ENCODE peak calls at places on chromosomes 1 and 21, in six cellular contexts. One of them, this sample, is unnamed.
A peak's percentile ranks its signal among the peaks of the same experiment; 100 is the strongest.

GRCh38 chr1:161258439-161259386 is at the start of gene PCP4L1:
- DNase-seq in neuronal stem cell: peak; percentile 73
- DNase-seq in trophoblast cell: peak; percentile 62
- DNase-seq in IMR-90: peak; percentile 33
- DNase-seq in H9: peak; percentile 95
- DNase-seq in H1: peak; percentile 91
- DNase-seq in this sample: peak; percentile 45

GRCh38 chr21:46128983-46129571 is 26.3 kb downstream of the FTCD start:
- DNase-seq in neuronal stem cell: no peak
- DNase-seq in trophoblast cell: no peak
- DNase-seq in IMR-90: no peak
- DNase-seq in H9: no peak
- DNase-seq in H1: no peak
- DNase-seq in this sample: no peak

GRCh38 chr1:205592443-205593003 is 39.3 kb downstream of the ELK4 start:
- DNase-seq in neuronal stem cell: no peak
- DNase-seq in trophoblast cell: no peak
- DNase-seq in IMR-90: no peak
- DNase-seq in H9: no peak
- DNase-seq in H1: peak; percentile 47
- DNase-seq in this sample: no peak

GRCh38 chr1:34759472-34760357 is at the start of gene GJB4:
- DNase-seq in neuronal stem cell: no peak
- DNase-seq in trophoblast cell: no peak
- DNase-seq in IMR-90: no peak
- DNase-seq in H9: peak; percentile 71
- DNase-seq in H1: no peak
- DNase-seq in this sample: no peak

GRCh38 chr1:28129150-28129549 is 40.7 kb upstream of the EYA3 start:
- DNase-seq in neuronal stem cell: no peak
- DNase-seq in trophoblast cell: no peak
- DNase-seq in IMR-90: peak; percentile 82
- DNase-seq in H9: no peak
- DNase-seq in H1: no peak
- DNase-seq in this sample: peak; percentile 43

GRCh38 chr1:77406661-77407060 is 124.8 kb downstream of the AK5 start:
- DNase-seq in neuronal stem cell: no peak
- DNase-seq in trophoblast cell: no peak
- DNase-seq in IMR-90: peak; percentile 11
- DNase-seq in H9: no peak
- DNase-seq in H1: no peak
- DNase-seq in this sample: peak; percentile 14

GRCh38 chr1:16120940-16121410 is 34.9 kb downstream of the EPHA2 start:
- DNase-seq in neuronal stem cell: no peak
- DNase-seq in trophoblast cell: no peak
- DNase-seq in IMR-90: no peak
- DNase-seq in H9: no peak
- DNase-seq in H1: no peak
- DNase-seq in this sample: no peak

GRCh38 chr1:159922499-159923202 is 2.7 kb downstream of the TAGLN2 start:
- DNase-seq in neuronal stem cell: no peak
- DNase-seq in trophoblast cell: peak; percentile 40
- DNase-seq in IMR-90: peak; percentile 41
- DNase-seq in H9: no peak
- DNase-seq in H1: no peak
- DNase-seq in this sample: peak; percentile 76

GRCh38 chr1:162676767-162677166 is 44.5 kb downstream of the DDR2 start:
- DNase-seq in neuronal stem cell: no peak
- DNase-seq in trophoblast cell: no peak
- DNase-seq in IMR-90: no peak
- DNase-seq in H9: no peak
- DNase-seq in H1: no peak
- DNase-seq in this sample: no peak

GRCh38 chr21:42097860-42098259 is 26.7 kb downstream of the UMODL1 start:
- DNase-seq in neuronal stem cell: no peak
- DNase-seq in trophoblast cell: peak; percentile 53
- DNase-seq in IMR-90: peak; percentile 99
- DNase-seq in H9: no peak
- DNase-seq in H1: no peak
- DNase-seq in this sample: peak; percentile 100

GRCh38 chr1:17028662-17029188 is 17.0 kb upstream of the ATP13A2 start:
- DNase-seq in neuronal stem cell: no peak
- DNase-seq in trophoblast cell: no peak
- DNase-seq in IMR-90: no peak
- DNase-seq in H9: no peak
- DNase-seq in H1: no peak
- DNase-seq in this sample: no peak

GRCh38 chr1:211606914-211607751 is 28.2 kb upstream of the SLC30A1 start:
- DNase-seq in neuronal stem cell: no peak
- DNase-seq in trophoblast cell: peak; percentile 94
- DNase-seq in IMR-90: no peak
- DNase-seq in H9: no peak
- DNase-seq in H1: no peak
- DNase-seq in this sample: peak; percentile 69

GRCh38 chr1:117370509-117370908 is 3.3 kb downstream of the MAN1A2 start:
- DNase-seq in neuronal stem cell: no peak
- DNase-seq in trophoblast cell: no peak
- DNase-seq in IMR-90: no peak
- DNase-seq in H9: no peak
- DNase-seq in H1: no peak
- DNase-seq in this sample: peak; percentile 12

GRCh38 chr1:165903672-165904071 is 76.3 kb downstream of the UCK2 start:
- DNase-seq in neuronal stem cell: no peak
- DNase-seq in trophoblast cell: no peak
- DNase-seq in IMR-90: peak; percentile 80
- DNase-seq in H9: no peak
- DNase-seq in H1: no peak
- DNase-seq in this sample: peak; percentile 59
- H3K4me2 ChIP-seq in neuronal stem cell: no peak overlapping the region
- H3K4me2 ChIP-seq in trophoblast cell: no peak overlapping the region
- H3K4me2 ChIP-seq in IMR-90: peak overlapping the region; percentile 7
- H3K4me2 ChIP-seq in H9: no peak overlapping the region
- H3K4me2 ChIP-seq in H1: no peak overlapping the region
- H3K4me2 ChIP-seq in this sample: no peak overlapping the region

GRCh38 chr1:168159251-168159650 is 19.5 kb upstream of the TIPRL start:
- DNase-seq in neuronal stem cell: no peak
- DNase-seq in trophoblast cell: no peak
- DNase-seq in IMR-90: no peak
- DNase-seq in H9: no peak
- DNase-seq in H1: no peak
- DNase-seq in this sample: no peak

GRCh38 chr1:168161459-168161858 is 17.3 kb upstream of the TIPRL start:
- DNase-seq in neuronal stem cell: no peak
- DNase-seq in trophoblast cell: peak; percentile 35
- DNase-seq in IMR-90: no peak
- DNase-seq in H9: no peak
- DNase-seq in H1: no peak
- DNase-seq in this sample: no peak

GRCh38 chr1:168155910-168156309 is 19.2 kb upstream of the GPR161 start:
- DNase-seq in neuronal stem cell: no peak
- DNase-seq in trophoblast cell: no peak
- DNase-seq in IMR-90: no peak
- DNase-seq in H9: no peak
- DNase-seq in H1: no peak
- DNase-seq in this sample: no peak

GRCh38 chr1:168159979-168160378 is 18.8 kb upstream of the TIPRL start:
- DNase-seq in neuronal stem cell: no peak
- DNase-seq in trophoblast cell: no peak
- DNase-seq in IMR-90: no peak
- DNase-seq in H9: no peak
- DNase-seq in H1: no peak
- DNase-seq in this sample: no peak

GRCh38 chr1:168157638-168158037 is 20.9 kb upstream of the GPR161 start:
- DNase-seq in neuronal stem cell: no peak
- DNase-seq in trophoblast cell: no peak
- DNase-seq in IMR-90: no peak
- DNase-seq in H9: no peak
- DNase-seq in H1: no peak
- DNase-seq in this sample: no peak
- H3K14ac ChIP-seq in neuronal stem cell: no peak overlapping the region
- H3K14ac ChIP-seq in trophoblast cell: no peak overlapping the region
- H3K14ac ChIP-seq in IMR-90: no peak overlapping the region
- H3K14ac ChIP-seq in H9: no peak overlapping the region
- H3K14ac ChIP-seq in H1: no peak overlapping the region
- H3K14ac ChIP-seq in this sample: no peak overlapping the region

DNA sequence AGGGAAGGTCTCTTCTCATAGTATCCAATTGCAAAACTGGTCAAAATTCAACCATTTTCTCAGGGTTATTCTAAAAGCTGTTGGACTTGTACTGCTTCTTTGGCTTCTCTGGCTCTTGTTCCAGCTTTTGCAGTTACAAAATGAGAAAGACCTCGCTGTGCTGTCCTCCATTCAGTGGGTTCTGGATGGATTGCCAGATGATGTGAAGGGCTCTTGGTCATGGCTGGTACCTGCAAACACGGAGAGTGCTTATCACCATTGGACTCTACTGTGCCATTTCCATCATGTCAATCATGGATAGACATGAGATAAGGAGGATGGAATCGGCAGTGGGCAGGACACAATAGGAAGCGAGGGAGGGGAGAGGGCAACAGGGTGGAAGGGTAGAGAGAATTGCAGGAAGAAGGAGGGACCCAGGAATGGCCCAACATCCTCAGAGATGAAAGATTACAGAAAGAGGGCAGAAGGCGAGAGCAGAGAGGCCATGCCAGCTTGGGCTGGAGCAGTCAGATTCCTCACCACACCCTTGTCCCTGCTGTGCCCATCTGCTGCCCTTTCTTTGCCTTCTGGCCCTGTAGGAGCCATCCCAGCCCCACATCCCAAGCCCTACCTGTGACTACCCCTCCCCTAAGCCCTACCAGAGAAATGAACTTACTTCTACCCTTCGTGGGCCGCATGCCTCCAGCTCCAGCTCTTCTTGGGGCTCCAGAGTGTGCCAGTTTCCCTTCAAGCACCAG is 70.3 kb downstream of the HIVEP3 start:
- DNase-seq in neuronal stem cell: no peak
- DNase-seq in trophoblast cell: peak; percentile 19
- DNase-seq in IMR-90: no peak
- DNase-seq in H9: no peak
- DNase-seq in H1: no peak
- DNase-seq in this sample: no peak
- H3K4me1 ChIP-seq in neuronal stem cell: peaks cover 7% of the 10 kb centered on the region
- H3K4me1 ChIP-seq in trophoblast cell: peaks cover 3% of the 10 kb centered on the region
- H3K4me1 ChIP-seq in IMR-90: peaks cover 14% of the 10 kb centered on the region
- H3K4me1 ChIP-seq in H9: peaks cover 4% of the 10 kb centered on the region
- H3K4me1 ChIP-seq in H1: no peaks in the 10 kb centered on the region
- H3K4me1 ChIP-seq in this sample: peaks cover 13% of the 10 kb centered on the region

GRCh38 chr1:180255538-180256352 is 25.7 kb downstream of the LHX4 start:
- DNase-seq in neuronal stem cell: no peak
- DNase-seq in trophoblast cell: no peak
- DNase-seq in IMR-90: no peak
- DNase-seq in H9: no peak
- DNase-seq in H1: no peak
- DNase-seq in this sample: no peak

GRCh38 chr1:180253585-180254495 is 23.8 kb downstream of the LHX4 start:
- DNase-seq in neuronal stem cell: no peak
- DNase-seq in trophoblast cell: peak; percentile 58
- DNase-seq in IMR-90: no peak
- DNase-seq in H9: peak; percentile 31
- DNase-seq in H1: no peak
- DNase-seq in this sample: no peak

GRCh38 chr1:180254854-180255253 is 24.8 kb downstream of the LHX4 start:
- DNase-seq in neuronal stem cell: no peak
- DNase-seq in trophoblast cell: no peak
- DNase-seq in IMR-90: no peak
- DNase-seq in H9: peak; percentile 26
- DNase-seq in H1: no peak
- DNase-seq in this sample: no peak

GRCh38 chr1:180252638-180253536 is 22.8 kb downstream of the LHX4 start:
- DNase-seq in neuronal stem cell: no peak
- DNase-seq in trophoblast cell: peak; percentile 86
- DNase-seq in IMR-90: peak; percentile 65
- DNase-seq in H9: peak; percentile 83
- DNase-seq in H1: peak; percentile 98
- DNase-seq in this sample: peak; percentile 61

GRCh38 chr1:180254496-180254819 is 24.4 kb downstream of the LHX4 start:
- DNase-seq in neuronal stem cell: no peak
- DNase-seq in trophoblast cell: no peak
- DNase-seq in IMR-90: no peak
- DNase-seq in H9: no peak
- DNase-seq in H1: no peak
- DNase-seq in this sample: no peak
- H3K4me2 ChIP-seq in neuronal stem cell: no peak overlapping the region
- H3K4me2 ChIP-seq in trophoblast cell: no peak overlapping the region
- H3K4me2 ChIP-seq in IMR-90: no peak overlapping the region
- H3K4me2 ChIP-seq in H9: no peak overlapping the region
- H3K4me2 ChIP-seq in H1: no peak overlapping the region
- H3K4me2 ChIP-seq in this sample: no peak overlapping the region

DNA sequence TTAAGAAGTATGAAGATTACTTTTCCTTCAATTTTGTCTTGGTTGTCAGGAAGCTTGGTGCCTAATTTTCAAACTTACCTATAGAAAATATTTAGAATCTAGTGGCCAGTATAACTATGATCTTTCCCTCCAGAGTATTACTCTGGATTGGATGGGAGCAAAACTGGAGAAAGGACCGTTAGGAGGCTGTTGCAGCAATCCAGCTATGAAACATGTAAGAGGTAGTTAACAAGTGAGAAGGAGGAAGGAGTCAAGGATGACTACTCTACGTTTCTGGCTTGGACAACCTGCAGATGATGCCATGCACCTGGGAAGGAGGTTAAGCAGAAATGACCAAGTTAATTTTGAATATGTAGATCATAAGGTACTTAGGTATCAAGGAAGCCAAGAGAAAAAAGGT is 3.5 kb upstream of the ACP6 start:
- DNase-seq in neuronal stem cell: no peak
- DNase-seq in trophoblast cell: no peak
- DNase-seq in IMR-90: no peak
- DNase-seq in H9: no peak
- DNase-seq in H1: no peak
- DNase-seq in this sample: no peak
- H3K14ac ChIP-seq in neuronal stem cell: no peak overlapping the region
- H3K14ac ChIP-seq in trophoblast cell: no peak overlapping the region
- H3K14ac ChIP-seq in IMR-90: no peak overlapping the region
- H3K14ac ChIP-seq in H9: no peak overlapping the region
- H3K14ac ChIP-seq in H1: no peak overlapping the region
- H3K14ac ChIP-seq in this sample: no peak overlapping the region

GRCh38 chr1:224505454-224506093 is 71.0 kb upstream of the WDR26 start:
- DNase-seq in neuronal stem cell: no peak
- DNase-seq in trophoblast cell: no peak
- DNase-seq in IMR-90: no peak
- DNase-seq in H9: no peak
- DNase-seq in H1: no peak
- DNase-seq in this sample: no peak
- H3K4me1 ChIP-seq in neuronal stem cell: peaks cover 26% of the 10 kb centered on the region
- H3K4me1 ChIP-seq in trophoblast cell: peaks cover 6% of the 10 kb centered on the region
- H3K4me1 ChIP-seq in IMR-90: peaks cover 36% of the 10 kb centered on the region
- H3K4me1 ChIP-seq in H9: peaks cover 3% of the 10 kb centered on the region
- H3K4me1 ChIP-seq in H1: peaks cover 24% of the 10 kb centered on the region
- H3K4me1 ChIP-seq in this sample: peaks cover 21% of the 10 kb centered on the region

GRCh38 chr21:34745557-34746255 is 76.9 kb downstream of the CLIC6 start:
- DNase-seq in neuronal stem cell: peak; percentile 80
- DNase-seq in trophoblast cell: peak; percentile 91
- DNase-seq in IMR-90: peak; percentile 86
- DNase-seq in H9: peak; percentile 86
- DNase-seq in H1: peak; percentile 70
- DNase-seq in this sample: peak; percentile 86
- H3K4me2 ChIP-seq in neuronal stem cell: no peak overlapping the region
- H3K4me2 ChIP-seq in trophoblast cell: no peak overlapping the region
- H3K4me2 ChIP-seq in IMR-90: peak overlapping the region; percentile 23
- H3K4me2 ChIP-seq in H9: no peak overlapping the region
- H3K4me2 ChIP-seq in H1: no peak overlapping the region
- H3K4me2 ChIP-seq in this sample: no peak overlapping the region

GRCh38 chr1:111174070-111174469 is 26.4 kb downstream of the DENND2D start:
- DNase-seq in neuronal stem cell: no peak
- DNase-seq in trophoblast cell: no peak
- DNase-seq in IMR-90: no peak
- DNase-seq in H9: no peak
- DNase-seq in H1: no peak
- DNase-seq in this sample: no peak
- H3K14ac ChIP-seq in neuronal stem cell: no peak overlapping the region
- H3K14ac ChIP-seq in trophoblast cell: no peak overlapping the region
- H3K14ac ChIP-seq in IMR-90: no peak overlapping the region
- H3K14ac ChIP-seq in H9: no peak overlapping the region
- H3K14ac ChIP-seq in H1: no peak overlapping the region
- H3K14ac ChIP-seq in this sample: no peak overlapping the region